ENCODE peak calls at places on chromosomes 4 and X, in four cellular contexts. One of them, this sample, is unnamed.

GRCh38 chrX:10945463-10945862 is 165.7 kb upstream of the HCCS start:
- DNase-seq in NCI-H69: no peak
- DNase-seq in GM13976: no peak
- DNase-seq in bronchial epithelial cell: peak; percentile 54
- DNase-seq in this sample: no peak

GRCh38 chr4:33658971-33659370 is 2585.3 kb downstream of the ARAP2 start:
- DNase-seq in NCI-H69: no peak
- DNase-seq in GM13976: no peak
- DNase-seq in bronchial epithelial cell: no peak
- DNase-seq in this sample: no peak

GRCh38 chrX:70087857-70088256 is 25.6 kb downstream of the OTUD6A start:
- DNase-seq in NCI-H69: peak; percentile 18
- DNase-seq in GM13976: no peak
- DNase-seq in bronchial epithelial cell: peak; percentile 32
- DNase-seq in this sample: no peak

GRCh38 chrX:16897445-16897844 is 27.3 kb upstream of the RBBP7 start:
- DNase-seq in NCI-H69: peak; percentile 15
- DNase-seq in GM13976: no peak
- DNase-seq in bronchial epithelial cell: no peak
- DNase-seq in this sample: no peak

GRCh38 chr4:166924456-166924855 is 309.8 kb downstream of the SPOCK3 start:
- DNase-seq in NCI-H69: peak; percentile 91
- DNase-seq in GM13976: no peak
- DNase-seq in bronchial epithelial cell: peak; percentile 88
- DNase-seq in this sample: no peak

GRCh38 chrX:150767045-150767395 is 73.8 kb downstream of the MTMR1 start:
- DNase-seq in NCI-H69: no peak
- DNase-seq in GM13976: no peak
- DNase-seq in bronchial epithelial cell: peak; percentile 11
- DNase-seq in this sample: no peak

GRCh38 chr4:140721088-140721421 is 35.1 kb downstream of the TBC1D9 start:
- DNase-seq in NCI-H69: no peak
- DNase-seq in GM13976: no peak
- DNase-seq in bronchial epithelial cell: no peak
- DNase-seq in this sample: no peak

GRCh38 chr4:56937262-56937661 is 29.6 kb downstream of the REST start:
- DNase-seq in NCI-H69: no peak
- DNase-seq in GM13976: no peak
- DNase-seq in bronchial epithelial cell: peak; percentile 98
- DNase-seq in this sample: no peak

GRCh38 chrX:47030339-47030738 is 47.9 kb upstream of the RGN start:
- DNase-seq in NCI-H69: peak; percentile 69
- DNase-seq in GM13976: peak; percentile 39
- DNase-seq in bronchial epithelial cell: peak; percentile 55
- DNase-seq in this sample: no peak

GRCh38 chr4:80196259-80197131 is 808 bp upstream of the PRDM8 start:
- DNase-seq in NCI-H69: peak; percentile 83
- DNase-seq in GM13976: no peak
- DNase-seq in bronchial epithelial cell: no peak
- DNase-seq in this sample: no peak

GRCh38 chr4:107916623-107917022 is 14.7 kb upstream of the CYP2U1 start:
- DNase-seq in NCI-H69: no peak
- DNase-seq in GM13976: no peak
- DNase-seq in bronchial epithelial cell: no peak
- DNase-seq in this sample: no peak

GRCh38 chr4:120920666-120921065 is 1.9 kb downstream of the PRDM5 start:
- DNase-seq in NCI-H69: no peak
- DNase-seq in GM13976: no peak
- DNase-seq in bronchial epithelial cell: no peak
- DNase-seq in this sample: no peak

GRCh38 chrX:154012336-154012991 is 7.2 kb downstream of the IRAK1 start:
- DNase-seq in NCI-H69: no peak
- DNase-seq in GM13976: no peak
- DNase-seq in bronchial epithelial cell: no peak
- DNase-seq in this sample: no peak

GRCh38 chrX:116667760-116668159 is 205.0 kb upstream of the CT83 start:
- DNase-seq in NCI-H69: peak; percentile 31
- DNase-seq in GM13976: no peak
- DNase-seq in bronchial epithelial cell: no peak
- DNase-seq in this sample: no peak

GRCh38 chr4:100189820-100190642 is at the start of gene DDIT4L:
- DNase-seq in NCI-H69: no peak
- DNase-seq in GM13976: peak; percentile 40
- DNase-seq in bronchial epithelial cell: peak; percentile 10
- DNase-seq in this sample: no peak

GRCh38 chr4:124178449-124179021 is 534.0 kb downstream of the ANKRD50 start:
- DNase-seq in NCI-H69: no peak
- DNase-seq in GM13976: no peak
- DNase-seq in bronchial epithelial cell: peak; percentile 38
- DNase-seq in this sample: no peak

GRCh38 chr4:77190053-77190452 is 33.0 kb downstream of the CCNG2 start:
- DNase-seq in NCI-H69: no peak
- DNase-seq in GM13976: no peak
- DNase-seq in bronchial epithelial cell: peak; percentile 84
- DNase-seq in this sample: no peak

GRCh38 chrX:50707955-50708694 is 105.9 kb downstream of the SHROOM4 start:
- DNase-seq in NCI-H69: no peak
- DNase-seq in GM13976: no peak
- DNase-seq in bronchial epithelial cell: no peak
- DNase-seq in this sample: no peak

GRCh38 chr4:6939761-6940743 is 30.4 kb downstream of the TBC1D14 start:
- DNase-seq in NCI-H69: peak; percentile 4
- DNase-seq in GM13976: peak; percentile 72
- DNase-seq in bronchial epithelial cell: no peak
- DNase-seq in this sample: no peak